ENCODE peak calls at places on chromosomes 3 and 15, in ten cellular contexts. One of them, this sample, is unnamed.

GRCh38 chr3:140363801-140364200 is 314.1 kb upstream of the TRIM42 start:
- DNase-seq in GM10248: no peak
- DNase-seq in LNCaP clone FGC: no peak
- DNase-seq in WTC11: no peak
- DNase-seq in uterus: peak
- DNase-seq in mesothelial cell of epicardium: no peak
- DNase-seq in foreskin fibroblast: peak
- DNase-seq in cardiac muscle cell: peak
- DNase-seq in endothelial cell: no peak
- DNase-seq in dorsolateral prefrontal cortex: no peak
- DNase-seq in this sample: no peak

GRCh38 chr3:39780352-39780751 is 29.1 kb upstream of the MYRIP start:
- DNase-seq in GM10248: no peak
- DNase-seq in LNCaP clone FGC: no peak
- DNase-seq in WTC11: no peak
- DNase-seq in uterus: no peak
- DNase-seq in mesothelial cell of epicardium: no peak
- DNase-seq in foreskin fibroblast: no peak
- DNase-seq in cardiac muscle cell: no peak
- DNase-seq in endothelial cell: no peak
- DNase-seq in dorsolateral prefrontal cortex: no peak
- DNase-seq in this sample: no peak

GRCh38 chr3:110383356-110383755 is 688.3 kb upstream of the NECTIN3 start:
- DNase-seq in GM10248: no peak
- DNase-seq in LNCaP clone FGC: no peak
- DNase-seq in WTC11: no peak
- DNase-seq in uterus: no peak
- DNase-seq in mesothelial cell of epicardium: no peak
- DNase-seq in foreskin fibroblast: peak
- DNase-seq in cardiac muscle cell: no peak
- DNase-seq in endothelial cell: no peak
- DNase-seq in dorsolateral prefrontal cortex: no peak
- DNase-seq in this sample: no peak

GRCh38 chr3:11820540-11821041 is 26.1 kb downstream of the TAMM41 start:
- DNase-seq in GM10248: peak
- DNase-seq in LNCaP clone FGC: no peak
- DNase-seq in WTC11: no peak
- DNase-seq in uterus: no peak
- DNase-seq in mesothelial cell of epicardium: no peak
- DNase-seq in foreskin fibroblast: peak
- DNase-seq in cardiac muscle cell: peak
- DNase-seq in endothelial cell: no peak
- DNase-seq in dorsolateral prefrontal cortex: no peak
- DNase-seq in this sample: no peak

GRCh38 chr3:50486219-50486888 is 17.1 kb downstream of the CACNA2D2 start:
- DNase-seq in GM10248: no peak
- DNase-seq in LNCaP clone FGC: no peak
- DNase-seq in WTC11: no peak
- DNase-seq in uterus: no peak
- DNase-seq in mesothelial cell of epicardium: no peak
- DNase-seq in foreskin fibroblast: no peak
- DNase-seq in cardiac muscle cell: no peak
- DNase-seq in endothelial cell: no peak
- DNase-seq in dorsolateral prefrontal cortex: no peak
- DNase-seq in this sample: no peak

GRCh38 chr3:114478806-114479205 is 185.0 kb downstream of the TIGIT start:
- DNase-seq in GM10248: no peak
- DNase-seq in LNCaP clone FGC: no peak
- DNase-seq in WTC11: no peak
- DNase-seq in uterus: no peak
- DNase-seq in mesothelial cell of epicardium: no peak
- DNase-seq in foreskin fibroblast: no peak
- DNase-seq in cardiac muscle cell: no peak
- DNase-seq in endothelial cell: no peak
- DNase-seq in dorsolateral prefrontal cortex: no peak
- DNase-seq in this sample: no peak

GRCh38 chr3:11060500-11061251 is 68.1 kb downstream of the SLC6A1 start:
- DNase-seq in GM10248: peak
- DNase-seq in LNCaP clone FGC: no peak
- DNase-seq in WTC11: peak
- DNase-seq in uterus: peak
- DNase-seq in mesothelial cell of epicardium: peak
- DNase-seq in foreskin fibroblast: peak
- DNase-seq in cardiac muscle cell: peak
- DNase-seq in endothelial cell: peak
- DNase-seq in dorsolateral prefrontal cortex: peak
- DNase-seq in this sample: peak

GRCh38 chr15:99682455-99682854 is 50.8 kb downstream of the LYSMD4 start:
- DNase-seq in GM10248: no peak
- DNase-seq in LNCaP clone FGC: no peak
- DNase-seq in WTC11: no peak
- DNase-seq in uterus: no peak
- DNase-seq in mesothelial cell of epicardium: no peak
- DNase-seq in foreskin fibroblast: peak
- DNase-seq in cardiac muscle cell: peak
- DNase-seq in endothelial cell: no peak
- DNase-seq in dorsolateral prefrontal cortex: no peak
- DNase-seq in this sample: no peak

GRCh38 chr15:89967892-89968291 is 33.2 kb upstream of the ZNF710 start:
- DNase-seq in GM10248: no peak
- DNase-seq in LNCaP clone FGC: no peak
- DNase-seq in WTC11: no peak
- DNase-seq in uterus: no peak
- DNase-seq in mesothelial cell of epicardium: no peak
- DNase-seq in foreskin fibroblast: no peak
- DNase-seq in cardiac muscle cell: no peak
- DNase-seq in endothelial cell: no peak
- DNase-seq in dorsolateral prefrontal cortex: no peak
- DNase-seq in this sample: no peak

GRCh38 chr15:89972085-89972484 is 29.0 kb upstream of the ZNF710 start:
- DNase-seq in GM10248: no peak
- DNase-seq in LNCaP clone FGC: no peak
- DNase-seq in WTC11: no peak
- DNase-seq in uterus: no peak
- DNase-seq in mesothelial cell of epicardium: no peak
- DNase-seq in foreskin fibroblast: no peak
- DNase-seq in cardiac muscle cell: no peak
- DNase-seq in endothelial cell: no peak
- DNase-seq in dorsolateral prefrontal cortex: no peak
- DNase-seq in this sample: peak

GRCh38 chr15:89975482-89976291 is 25.4 kb upstream of the ZNF710 start:
- DNase-seq in GM10248: no peak
- DNase-seq in LNCaP clone FGC: no peak
- DNase-seq in WTC11: no peak
- DNase-seq in uterus: no peak
- DNase-seq in mesothelial cell of epicardium: no peak
- DNase-seq in foreskin fibroblast: no peak
- DNase-seq in cardiac muscle cell: no peak
- DNase-seq in endothelial cell: no peak
- DNase-seq in dorsolateral prefrontal cortex: no peak
- DNase-seq in this sample: peak

GRCh38 chr15:89971592-89971997 is 29.5 kb upstream of the ZNF710 start:
- DNase-seq in GM10248: peak
- DNase-seq in LNCaP clone FGC: no peak
- DNase-seq in WTC11: peak
- DNase-seq in uterus: peak
- DNase-seq in mesothelial cell of epicardium: peak
- DNase-seq in foreskin fibroblast: peak
- DNase-seq in cardiac muscle cell: peak
- DNase-seq in endothelial cell: peak
- DNase-seq in dorsolateral prefrontal cortex: peak
- DNase-seq in this sample: peak
- TF ChIP-seq CTCF in GM10248: peak
- TF ChIP-seq CTCF in LNCaP clone FGC: peak
- TF ChIP-seq CTCF in WTC11: peak
- TF ChIP-seq CTCF in uterus: peak
- TF ChIP-seq CTCF in mesothelial cell of epicardium: peak
- TF ChIP-seq CTCF in foreskin fibroblast: peak
- TF ChIP-seq CTCF in cardiac muscle cell: peak
- TF ChIP-seq CTCF in endothelial cell: no peak
- TF ChIP-seq CTCF in dorsolateral prefrontal cortex: peak
- TF ChIP-seq CTCF in this sample: peak

GRCh38 chr15:41692049-41692448 is 31.8 kb downstream of the MGA start:
- DNase-seq in GM10248: no peak
- DNase-seq in LNCaP clone FGC: no peak
- DNase-seq in WTC11: no peak
- DNase-seq in uterus: no peak
- DNase-seq in mesothelial cell of epicardium: no peak
- DNase-seq in foreskin fibroblast: no peak
- DNase-seq in cardiac muscle cell: no peak
- DNase-seq in endothelial cell: no peak
- DNase-seq in dorsolateral prefrontal cortex: no peak
- DNase-seq in this sample: peak

GRCh38 chr15:41698779-41699178 is 38.6 kb downstream of the MGA start:
- DNase-seq in GM10248: no peak
- DNase-seq in LNCaP clone FGC: no peak
- DNase-seq in WTC11: no peak
- DNase-seq in uterus: no peak
- DNase-seq in mesothelial cell of epicardium: no peak
- DNase-seq in foreskin fibroblast: peak
- DNase-seq in cardiac muscle cell: no peak
- DNase-seq in endothelial cell: no peak
- DNase-seq in dorsolateral prefrontal cortex: no peak
- DNase-seq in this sample: peak

GRCh38 chr15:41691471-41691870 is 31.3 kb downstream of the MGA start:
- DNase-seq in GM10248: peak
- DNase-seq in LNCaP clone FGC: no peak
- DNase-seq in WTC11: no peak
- DNase-seq in uterus: no peak
- DNase-seq in mesothelial cell of epicardium: no peak
- DNase-seq in foreskin fibroblast: no peak
- DNase-seq in cardiac muscle cell: peak
- DNase-seq in endothelial cell: no peak
- DNase-seq in dorsolateral prefrontal cortex: no peak
- DNase-seq in this sample: peak

GRCh38 chr15:41693757-41694156 is 33.6 kb downstream of the MGA start:
- DNase-seq in GM10248: no peak
- DNase-seq in LNCaP clone FGC: no peak
- DNase-seq in WTC11: no peak
- DNase-seq in uterus: no peak
- DNase-seq in mesothelial cell of epicardium: no peak
- DNase-seq in foreskin fibroblast: no peak
- DNase-seq in cardiac muscle cell: no peak
- DNase-seq in endothelial cell: no peak
- DNase-seq in dorsolateral prefrontal cortex: no peak
- DNase-seq in this sample: no peak

DNA sequence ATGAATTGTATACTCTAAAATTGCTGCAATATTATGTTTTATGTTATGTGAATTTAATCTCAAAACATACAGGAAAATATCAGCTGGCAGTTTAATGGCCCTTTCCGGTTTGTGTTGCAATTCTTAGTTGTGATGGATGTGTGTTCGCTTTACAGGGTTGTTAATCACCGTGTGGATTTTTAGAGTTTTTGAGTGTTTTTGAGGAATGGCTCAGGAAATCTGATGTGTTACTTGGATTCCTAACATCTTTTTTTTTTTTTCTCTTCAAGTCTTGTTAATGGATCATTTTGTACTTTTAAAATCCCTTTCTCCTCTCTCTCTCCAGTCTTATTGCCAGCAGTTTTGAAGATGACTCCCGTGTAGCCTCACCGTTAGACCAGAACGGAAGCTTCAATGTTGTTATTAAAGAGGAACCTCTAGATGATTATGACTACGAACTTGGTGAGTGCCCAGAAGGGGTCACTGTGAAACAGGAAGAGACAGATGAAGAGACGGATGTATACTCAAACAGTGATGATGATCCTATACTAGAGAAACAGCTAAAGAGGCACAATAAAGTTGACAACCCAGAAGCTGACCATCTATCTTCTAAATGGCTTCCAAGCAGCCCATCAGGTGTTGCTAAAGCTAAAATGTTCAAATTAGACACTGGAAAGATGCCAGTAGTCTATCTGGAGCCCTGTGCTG is 35.7 kb downstream of the MGA start:
- DNase-seq in GM10248: peak
- DNase-seq in LNCaP clone FGC: no peak
- DNase-seq in WTC11: no peak
- DNase-seq in uterus: no peak
- DNase-seq in mesothelial cell of epicardium: no peak
- DNase-seq in foreskin fibroblast: peak
- DNase-seq in cardiac muscle cell: peak
- DNase-seq in endothelial cell: peak
- DNase-seq in dorsolateral prefrontal cortex: no peak
- DNase-seq in this sample: peak
- TF ChIP-seq CTCF in GM10248: peak
- TF ChIP-seq CTCF in LNCaP clone FGC: peak
- TF ChIP-seq CTCF in WTC11: no peak
- TF ChIP-seq CTCF in uterus: no peak
- TF ChIP-seq CTCF in mesothelial cell of epicardium: no peak
- TF ChIP-seq CTCF in foreskin fibroblast: peak
- TF ChIP-seq CTCF in cardiac muscle cell: peak
- TF ChIP-seq CTCF in endothelial cell: no peak
- TF ChIP-seq CTCF in dorsolateral prefrontal cortex: peak
- TF ChIP-seq CTCF in this sample: peak

DNA sequence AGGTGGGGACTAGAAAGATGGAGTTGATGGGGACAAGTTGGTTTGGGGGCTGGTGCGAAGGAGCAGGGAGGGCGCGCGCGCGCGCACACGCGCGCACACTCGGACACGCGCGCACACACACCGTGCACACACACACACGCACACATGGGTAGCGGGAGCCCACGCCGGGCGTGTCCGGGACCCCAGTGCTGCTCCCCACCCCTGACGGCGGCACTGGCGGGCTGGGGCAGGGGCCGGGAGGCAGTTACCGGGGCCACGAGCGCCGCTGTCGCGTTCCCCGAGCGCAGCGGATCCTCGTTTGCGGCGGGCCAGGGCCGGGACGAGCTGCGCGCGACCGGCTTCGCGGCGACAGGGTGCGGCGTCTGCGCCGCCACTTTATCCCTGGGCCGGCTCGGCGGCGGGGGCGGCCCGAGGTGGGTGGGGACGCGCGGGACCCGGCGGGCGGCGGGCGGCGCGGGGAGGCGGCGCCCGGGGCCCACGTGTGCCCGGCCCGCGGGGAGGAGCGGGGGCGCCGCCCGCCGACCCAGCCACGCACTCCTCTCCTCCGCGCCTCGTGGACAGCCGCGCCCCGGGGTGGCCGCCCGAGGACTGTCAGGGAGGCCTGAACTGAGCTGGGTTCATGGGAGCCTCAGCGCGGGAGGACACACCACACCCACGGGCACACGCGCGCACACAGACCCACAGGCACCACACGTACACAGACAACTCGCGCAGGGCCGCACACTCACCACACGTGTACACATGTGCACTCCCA is 698 bp upstream of the MGLL start:
- DNase-seq in GM10248: peak
- DNase-seq in LNCaP clone FGC: no peak
- DNase-seq in WTC11: peak
- DNase-seq in uterus: no peak
- DNase-seq in mesothelial cell of epicardium: peak
- DNase-seq in foreskin fibroblast: peak
- DNase-seq in cardiac muscle cell: peak
- DNase-seq in endothelial cell: peak
- DNase-seq in dorsolateral prefrontal cortex: peak
- DNase-seq in this sample: no peak
- TF ChIP-seq CTCF in GM10248: peak
- TF ChIP-seq CTCF in LNCaP clone FGC: peak
- TF ChIP-seq CTCF in WTC11: no peak
- TF ChIP-seq CTCF in uterus: peak
- TF ChIP-seq CTCF in mesothelial cell of epicardium: no peak
- TF ChIP-seq CTCF in foreskin fibroblast: no peak
- TF ChIP-seq CTCF in cardiac muscle cell: no peak
- TF ChIP-seq CTCF in endothelial cell: no peak
- TF ChIP-seq CTCF in dorsolateral prefrontal cortex: peak
- TF ChIP-seq CTCF in this sample: no peak

DNA sequence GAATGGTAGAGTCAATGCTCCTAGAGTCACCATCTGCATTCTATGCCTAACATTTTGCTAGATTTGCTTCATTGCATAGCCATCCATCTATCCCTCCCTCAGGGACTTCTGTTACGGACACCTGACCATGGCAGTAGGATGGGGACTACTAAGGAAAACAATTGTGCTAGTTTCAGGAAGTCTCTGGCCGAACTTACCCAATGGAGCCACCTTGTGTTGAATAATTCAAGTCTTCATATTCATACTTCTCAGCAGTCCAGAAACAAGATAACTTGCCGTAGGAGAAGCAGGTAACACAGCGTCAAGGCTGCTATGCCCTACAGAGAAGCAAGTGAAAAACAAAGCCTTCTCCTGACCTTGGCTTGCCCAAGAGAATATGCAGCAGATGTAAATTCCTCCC is 685.3 kb downstream of the GRM7 start:
- DNase-seq in GM10248: no peak
- DNase-seq in LNCaP clone FGC: peak
- DNase-seq in WTC11: no peak
- DNase-seq in uterus: no peak
- DNase-seq in mesothelial cell of epicardium: no peak
- DNase-seq in foreskin fibroblast: no peak
- DNase-seq in cardiac muscle cell: peak
- DNase-seq in endothelial cell: no peak
- DNase-seq in dorsolateral prefrontal cortex: no peak
- DNase-seq in this sample: peak
- TF ChIP-seq CTCF in GM10248: no peak
- TF ChIP-seq CTCF in LNCaP clone FGC: peak
- TF ChIP-seq CTCF in WTC11: no peak
- TF ChIP-seq CTCF in uterus: peak
- TF ChIP-seq CTCF in mesothelial cell of epicardium: no peak
- TF ChIP-seq CTCF in foreskin fibroblast: no peak
- TF ChIP-seq CTCF in cardiac muscle cell: peak
- TF ChIP-seq CTCF in endothelial cell: no peak
- TF ChIP-seq CTCF in dorsolateral prefrontal cortex: peak
- TF ChIP-seq CTCF in this sample: no peak